ENCODE peak calls at places on chromosomes 11 and 22, in seven cellular contexts. I is mesendoderm, D is mesenchymal stem cell, C is neuronal stem cell, E is H9, R is H1, U is trophoblast cell. O is an unnamed sample.

GRCh38 chr22:27987557-27987956 is 68.5 kb upstream of the PITPNB start:
- DNase-seq in I (peak; percentile 77), D (peak; percentile 79), C (no peak), E (peak; percentile 28), R (no peak), U (no peak), O (peak; percentile 93)

GRCh38 chr22:46777609-46777970 is 15.1 kb downstream of the TBC1D22A start:
- DNase-seq in I (no peak), D (no peak), C (no peak), E (no peak), R (no peak), U (no peak), O (no peak)

GRCh38 chr22:49154433-49154832 is 673.2 kb downstream of the BRD1 start:
- DNase-seq in I (no peak), D (no peak), C (no peak), E (no peak), R (no peak), U (no peak), O (no peak)

GRCh38 chr11:6531267-6531752 is 34.2 kb downstream of the DNHD1 start:
- DNase-seq in I (peak; percentile 67), D (peak; percentile 72), C (peak; percentile 54), E (no peak), R (no peak), U (peak; percentile 71), O (peak; percentile 52)

GRCh38 chr11:120835601-120836228 is 188.2 kb upstream of the TBCEL start:
- DNase-seq in I (peak; percentile 29), D (no peak), C (no peak), E (no peak), R (no peak), U (peak; percentile 38), O (peak; percentile 12)

GRCh38 chr11:614091-614582 is 1.6 kb downstream of the IRF7 start:
- DNase-seq in I (no peak), D (no peak), C (no peak), E (no peak), R (no peak), U (peak; percentile 13), O (no peak)

GRCh38 chr11:65278351-65278750 is 16.6 kb downstream of the POLA2 start:
- DNase-seq in I (peak; percentile 55), D (no peak), C (no peak), E (no peak), R (no peak), U (no peak), O (no peak)

GRCh38 chr11:80529722-80530121 is 1088.9 kb upstream of the TENM4 start:
- DNase-seq in I (no peak), D (no peak), C (no peak), E (no peak), R (no peak), U (no peak), O (no peak)

GRCh38 chr22:29744902-29745301 is 21.9 kb downstream of the ZMAT5 start:
- DNase-seq in I (no peak), D (peak; percentile 7), C (no peak), E (no peak), R (no peak), U (no peak), O (peak; percentile 70)

GRCh38 chr22:50418624-50419023 is 56.2 kb downstream of the SBF1 start:
- DNase-seq in I (no peak), D (no peak), C (no peak), E (no peak), R (no peak), U (no peak), O (no peak)

GRCh38 chr11:116473236-116473769 is 299.5 kb downstream of the BUD13 start:
- DNase-seq in I (no peak), D (no peak), C (no peak), E (no peak), R (no peak), U (no peak), O (no peak)

GRCh38 chr11:63536669-63537292 is at the start of gene PLAAT4:
- DNase-seq in I (no peak), D (peak; percentile 72), C (no peak), E (no peak), R (no peak), U (peak; percentile 34), O (peak; percentile 58)

GRCh38 chr11:119116235-119116594 is 5.2 kb upstream of the HINFP start:
- DNase-seq in I (no peak), D (no peak), C (no peak), E (no peak), R (no peak), U (no peak), O (no peak)

GRCh38 chr11:60840711-60841430 is 1.0 kb upstream of the CCDC86 start:
- DNase-seq in I (no peak), D (peak; percentile 86), C (no peak), E (no peak), R (no peak), U (no peak), O (peak; percentile 94)

GRCh38 chr22:50584106-50585096 is 1.8 kb upstream of the CHKB start:
- DNase-seq in I (peak; percentile 88), D (no peak), C (no peak), E (no peak), R (no peak), U (peak; percentile 75), O (no peak)

GRCh38 chr22:20129747-20130014 is 1.9 kb upstream of the ZDHHC8 start:
- DNase-seq in I (no peak), D (no peak), C (no peak), E (no peak), R (no peak), U (no peak), O (no peak)
- H3K4ac ChIP-seq in I (no peak overlapping the region), D (no peak overlapping the region), C (no peak overlapping the region), E (no peak overlapping the region), R (no peak overlapping the region), U (no peak overlapping the region), O (no peak overlapping the region)

GRCh38 chr11:10351435-10351767 is 46.5 kb downstream of the ADM start:
- DNase-seq in I (no peak), D (no peak), C (no peak), E (no peak), R (no peak), U (peak; percentile 98), O (no peak)
- H3K4ac ChIP-seq in I (peak overlapping the region; percentile 41), D (no peak overlapping the region), C (no peak overlapping the region), E (peak overlapping the region; percentile 29), R (peak overlapping the region; percentile 98), U (no peak overlapping the region), O (peak overlapping the region; percentile 83)

DNA sequence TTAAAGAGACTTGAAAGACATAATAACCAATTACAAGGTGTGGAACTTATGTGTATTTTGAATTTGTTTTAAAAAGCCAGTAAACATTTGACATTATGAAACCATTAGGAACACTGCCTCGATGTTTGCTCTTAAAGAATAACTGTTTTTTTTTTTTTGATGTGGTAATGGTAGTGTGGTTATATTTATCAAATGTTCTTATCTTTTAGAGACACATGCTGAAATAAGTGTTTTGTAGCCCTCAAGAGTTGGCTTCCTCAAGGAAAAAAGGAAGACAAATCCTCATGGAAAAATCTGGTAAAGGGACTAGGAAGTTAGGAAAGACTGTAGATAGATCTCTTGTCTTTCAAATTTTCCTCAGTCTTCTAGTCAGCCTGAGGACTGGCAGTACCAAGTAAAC is 2.2 kb upstream of the ABTB2 start:
- DNase-seq in I (no peak), D (no peak), C (no peak), E (no peak), R (no peak), U (no peak), O (no peak)
- H3K4ac ChIP-seq in I (no peak overlapping the region), D (no peak overlapping the region), C (no peak overlapping the region), E (no peak overlapping the region), R (no peak overlapping the region), U (no peak overlapping the region), O (no peak overlapping the region)

GRCh38 chr11:46574656-46575055 is 19.2 kb downstream of the AMBRA1 start:
- DNase-seq in I (no peak), D (no peak), C (no peak), E (no peak), R (no peak), U (no peak), O (no peak)
- H3K4ac ChIP-seq in I (no peak overlapping the region), D (no peak overlapping the region), C (no peak overlapping the region), E (no peak overlapping the region), R (no peak overlapping the region), U (no peak overlapping the region), O (no peak overlapping the region)

GRCh38 chr11:35143509-35144102 is 4.6 kb downstream of the CD44 start:
- DNase-seq in I (no peak), D (peak; percentile 25), C (no peak), E (no peak), R (no peak), U (no peak), O (no peak)
- H3K4ac ChIP-seq in I (no peak overlapping the region), D (no peak overlapping the region), C (no peak overlapping the region), E (no peak overlapping the region), R (no peak overlapping the region), U (no peak overlapping the region), O (peak overlapping the region; percentile 98)

DNA sequence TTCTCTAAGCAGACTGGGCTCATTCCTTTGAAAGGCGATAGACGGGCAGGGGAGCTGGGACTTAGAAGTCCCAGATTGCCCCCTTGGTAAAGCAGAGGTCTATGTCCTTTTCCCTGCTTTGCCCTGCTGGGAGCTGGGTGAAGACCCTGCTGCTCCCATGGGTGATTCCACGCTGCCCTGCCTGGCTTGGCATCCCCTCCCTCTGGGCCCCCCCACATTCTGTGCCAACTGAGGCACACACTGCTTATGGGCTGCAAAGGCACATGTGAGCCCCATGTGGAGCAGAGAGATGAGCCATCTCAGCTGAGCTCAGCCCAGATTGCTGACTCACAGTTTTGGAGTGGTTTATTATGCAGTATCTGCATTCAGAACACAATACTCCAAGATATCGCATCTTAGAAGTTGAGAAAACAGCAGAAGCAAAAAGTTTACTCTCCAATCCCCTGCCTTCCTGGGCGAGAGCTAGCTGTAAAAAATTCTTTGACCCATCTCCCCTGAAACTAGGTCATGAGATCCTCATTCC is 127.2 kb downstream of the ST3GAL4 start:
- DNase-seq in I (no peak), D (no peak), C (no peak), E (no peak), R (no peak), U (no peak), O (peak; percentile 6)
- H3K4ac ChIP-seq in I (no peak overlapping the region), D (no peak overlapping the region), C (no peak overlapping the region), E (no peak overlapping the region), R (no peak overlapping the region), U (no peak overlapping the region), O (peak overlapping the region; percentile 5)

O was measured in IMR-90.